ENCODE peak calls at places on chromosome 9, in four cellular contexts. Z is GM12878, C is H1, X is HepG2. D is an unnamed sample.

GRCh38 chr9:119272500-119273211 is 96.6 kb downstream of the BRINP1 start:
- DNase-seq in C (no peak), X (no peak), Z (no peak), D (no peak)

GRCh38 chr9:15277400-15278137 is 29.4 kb downstream of the TTC39B start:
- DNase-seq in Z (no peak), C (no peak), X (peak; percentile 15), D (no peak)

GRCh38 chr9:15157371-15157770 is 149.6 kb downstream of the TTC39B start:
- DNase-seq in C (no peak), X (no peak), Z (no peak), D (no peak)

GRCh38 chr9:16688814-16689213 is 181.7 kb downstream of the BNC2 start:
- DNase-seq in C (no peak), X (no peak), Z (no peak), D (no peak)

GRCh38 chr9:79127661-79128060 is 444.1 kb upstream of the TLE4 start:
- DNase-seq in Z (no peak), X (no peak), C (no peak), D (no peak)

GRCh38 chr9:110427497-110428104 is 89.9 kb upstream of the TXNDC8 start:
- DNase-seq in C (peak; percentile 79), Z (no peak), X (peak; percentile 18), D (peak; percentile 57)

GRCh38 chr9:32644698-32645097 is 9.2 kb upstream of the TAF1L start:
- DNase-seq in C (no peak), X (no peak), Z (no peak), D (no peak)

GRCh38 chr9:82991684-82992083 is 71.3 kb downstream of the RASEF start:
- DNase-seq in C (no peak), Z (no peak), X (peak; percentile 77), D (no peak)

GRCh38 chr9:70413427-70413797 is 1.0 kb downstream of the KLF9 start:
- DNase-seq in X (no peak), Z (no peak), C (no peak), D (no peak)

GRCh38 chr9:125821078-125821477 is 73.9 kb downstream of the PBX3 start:
- DNase-seq in Z (no peak), C (no peak), X (no peak), D (no peak)

GRCh38 chr9:124029617-124030016 is 18.0 kb downstream of the LHX2 start:
- DNase-seq in C (no peak), Z (no peak), X (no peak), D (no peak)

GRCh38 chr9:79371301-79371700 is 200.5 kb upstream of the TLE4 start:
- DNase-seq in X (no peak), C (no peak), Z (no peak), D (no peak)

GRCh38 chr9:71683598-71684235 is 84.6 kb downstream of the CEMIP2 start:
- DNase-seq in Z (no peak), C (peak; percentile 55), X (no peak), D (no peak)

GRCh38 chr9:16545639-16546038 is 324.8 kb downstream of the BNC2 start:
- DNase-seq in X (no peak), Z (no peak), C (no peak), D (no peak)

GRCh38 chr9:35826071-35826701 is 2.3 kb downstream of the FAM221B start:
- DNase-seq in C (peak; percentile 58), Z (peak; percentile 69), X (peak; percentile 65), D (no peak)

GRCh38 chr9:37963936-37964739 is 60.2 kb upstream of the SLC25A51 start:
- DNase-seq in X (peak; percentile 94), C (no peak), Z (no peak), D (no peak)

GRCh38 chr9:116270559-116270958 is 117.0 kb downstream of the PAPPA start:
- DNase-seq in Z (no peak), C (no peak), X (no peak), D (no peak)

GRCh38 chr9:120893585-120893857 is 16.5 kb upstream of the PHF19 start:
- DNase-seq in C (no peak), Z (no peak), X (no peak), D (no peak)

GRCh38 chr9:32738501-32739172 is 44.7 kb upstream of the TMEM215 start:
- DNase-seq in C (no peak), Z (no peak), X (no peak), D (no peak)

GRCh38 chr9:73176450-73176875 is 24.8 kb downstream of the ANXA1 start:
- DNase-seq in X (no peak), C (no peak), Z (no peak), D (no peak)

GRCh38 chr9:131708613-131709002 is 31.3 kb downstream of the RAPGEF1 start:
- DNase-seq in Z (no peak), C (no peak), X (no peak), D (no peak)
- H3K4me3 ChIP-seq in Z (no peak overlapping the region), C (no peak overlapping the region), X (no peak overlapping the region), D (no peak overlapping the region)

GRCh38 chr9:112750111-112750766 is at the start of gene SNX30:
- DNase-seq in Z (no peak), X (peak; percentile 79), C (peak; percentile 86), D (peak; percentile 72)
- TF ChIP-seq SUZ12 in Z (no peak), X (no peak), C (peak; percentile 10), D (no peak)

DNA sequence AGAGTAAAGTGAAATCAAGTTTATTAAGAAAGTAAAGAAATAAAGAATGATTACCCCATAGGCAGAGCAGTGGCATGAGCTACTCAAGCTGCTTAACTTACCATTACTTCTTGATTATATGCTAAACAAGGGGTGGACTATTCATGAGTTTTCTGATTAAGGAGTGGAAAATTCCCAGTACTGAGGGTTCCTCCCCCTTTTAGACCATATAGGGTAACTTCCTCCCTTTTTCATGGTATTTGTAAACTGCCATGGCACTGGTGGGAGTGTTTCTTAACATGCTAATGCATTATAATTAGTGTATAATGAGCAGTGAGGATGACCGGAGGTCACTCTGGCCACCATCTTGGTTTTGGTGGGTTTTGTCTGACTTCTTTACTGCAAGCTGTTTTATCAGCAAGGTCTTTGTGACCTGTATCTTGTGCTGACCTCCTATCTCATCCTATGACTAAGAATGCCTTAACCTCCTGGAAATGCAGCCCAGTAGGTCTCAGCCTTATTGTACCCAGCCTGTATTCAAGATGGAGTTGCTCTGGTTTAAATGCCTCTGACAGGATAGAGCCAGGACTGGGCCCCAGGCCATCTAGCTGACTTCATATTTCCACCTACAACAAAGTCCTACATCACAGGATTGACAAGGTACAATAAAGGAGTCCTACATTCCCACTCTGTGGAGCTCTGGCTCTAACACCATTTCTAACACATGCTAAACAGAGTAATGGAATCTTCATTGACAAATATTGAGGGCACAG is 186.7 kb downstream of the NXNL2 start:
- DNase-seq in X (no peak), Z (no peak), C (no peak), D (no peak)
- H3K4me1 ChIP-seq in X (no peaks in the 10 kb centered on the region), Z (no peaks in the 10 kb centered on the region), C (no peaks in the 10 kb centered on the region), D (no peaks in the 10 kb centered on the region)

DNA sequence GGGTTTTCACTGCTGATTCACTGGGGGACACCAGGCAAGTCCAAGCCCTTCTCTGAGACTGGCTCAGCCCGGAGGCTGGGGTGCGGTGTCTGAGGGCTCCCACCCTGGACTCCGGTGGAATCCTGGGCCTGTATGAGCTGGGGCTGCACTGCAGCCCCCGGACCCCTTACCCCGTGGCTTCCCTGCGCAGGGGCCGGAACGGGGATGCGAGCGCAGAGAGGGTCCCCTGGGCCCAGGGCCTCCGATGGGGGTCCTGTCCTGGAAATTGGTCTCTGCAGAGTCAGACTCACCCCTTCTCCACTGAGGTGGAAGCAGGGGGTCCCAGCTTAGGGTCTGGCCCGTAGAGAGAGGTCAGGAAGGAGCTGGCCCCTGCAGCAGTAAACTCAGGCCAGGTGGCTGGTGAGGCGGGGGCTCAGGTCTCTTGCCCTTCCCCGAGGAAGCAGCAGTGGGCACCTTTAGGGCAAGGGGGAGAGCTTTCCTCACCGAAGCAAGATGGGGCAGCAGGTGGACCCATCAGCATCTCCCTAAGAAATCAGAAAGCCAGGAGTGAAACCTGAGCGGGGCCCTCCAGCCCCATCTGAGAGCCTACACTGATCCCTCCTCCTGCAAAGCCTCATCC is 1.6 kb upstream of the VAV2 start:
- DNase-seq in X (no peak), C (no peak), Z (no peak), D (no peak)
- H3K4me3 ChIP-seq in X (peak overlapping the region; percentile 80), C (peak overlapping the region; percentile 40), Z (peak overlapping the region; percentile 88), D (peak overlapping the region; percentile 84)

GRCh38 chr9:21591221-21592062 is 109.3 kb upstream of the IFNE start:
- DNase-seq in Z (no peak), X (peak; percentile 14), C (no peak), D (peak; percentile 63)
- TF ChIP-seq SUZ12 in Z (no peak), X (no peak), C (no peak), D (no peak)

GRCh38 chr9:134676886-134677285 is 35.3 kb downstream of the COL5A1 start:
- DNase-seq in Z (no peak), X (no peak), C (no peak), D (no peak)
- H3K4me1 ChIP-seq in Z (no peaks in the 10 kb centered on the region), X (no peaks in the 10 kb centered on the region), C (no peaks in the 10 kb centered on the region), D (peaks cover 14% of the 10 kb centered on the region)

GRCh38 chr9:19788614-19789271 is at the start of gene SLC24A2:
- DNase-seq in C (peak; percentile 73), Z (no peak), X (no peak), D (no peak)
- H3K4me3 ChIP-seq in C (peak within 1 kb of the TSS; percentile 49), Z (no peak within 1 kb of the TSS), X (no peak within 1 kb of the TSS), D (peak within 1 kb of the TSS; percentile 62)

GRCh38 chr9:130382086-130382485 is 62.7 kb upstream of the ASS1 start:
- DNase-seq in Z (no peak), C (peak; percentile 60), X (no peak), D (no peak)
- TF ChIP-seq SUZ12 in Z (no peak), C (no peak), X (no peak), D (no peak)

GRCh38 chr9:136722969-136723356 is 10.6 kb downstream of the DIPK1B start:
- DNase-seq in C (no peak), Z (no peak), X (no peak), D (no peak)
- H3K4me1 ChIP-seq in C (peaks cover 6% of the 10 kb centered on the region), Z (peaks cover 7% of the 10 kb centered on the region), X (peaks cover 31% of the 10 kb centered on the region), D (peaks cover 35% of the 10 kb centered on the region)